ENCODE peak calls at places on chromosomes 7 and 10, in seven cellular contexts. One of them, this sample, is unnamed.

GRCh38 chr10:100654835-100655759 is 90.3 kb upstream of the PAX2 start:
- DNase-seq in iris pigment epithelial cell: no peak
- DNase-seq in A172: no peak
- DNase-seq in GM03348: no peak
- DNase-seq in stimulated activated CD4-positive, alpha-beta T cell treated with anti-CD3 and anti-CD28 coated beads, Interleukin-4, amount 100 ng/mL, for 1 hour: peak
- DNase-seq in stimulated activated CD8-positive, alpha-beta memory T cell treated with anti-CD3 and anti-CD28 coated beads, Interleukin-2, amount 100 ng/mL, for 1 hour: no peak
- DNase-seq in NCI-H526: no peak
- DNase-seq in this sample: no peak

GRCh38 chr10:79929409-79929904 is 19.4 kb downstream of the SFTPD start:
- DNase-seq in iris pigment epithelial cell: peak
- DNase-seq in A172: peak
- DNase-seq in GM03348: peak
- DNase-seq in stimulated activated CD4-positive, alpha-beta T cell treated with anti-CD3 and anti-CD28 coated beads, Interleukin-4, amount 100 ng/mL, for 1 hour: peak
- DNase-seq in stimulated activated CD8-positive, alpha-beta memory T cell treated with anti-CD3 and anti-CD28 coated beads, Interleukin-2, amount 100 ng/mL, for 1 hour: peak
- DNase-seq in NCI-H526: peak
- DNase-seq in this sample: peak

GRCh38 chr7:127251458-127252379 is 1.0 kb downstream of the GRM8 start:
- DNase-seq in iris pigment epithelial cell: no peak
- DNase-seq in A172: no peak
- DNase-seq in GM03348: peak
- DNase-seq in stimulated activated CD4-positive, alpha-beta T cell treated with anti-CD3 and anti-CD28 coated beads, Interleukin-4, amount 100 ng/mL, for 1 hour: peak
- DNase-seq in stimulated activated CD8-positive, alpha-beta memory T cell treated with anti-CD3 and anti-CD28 coated beads, Interleukin-2, amount 100 ng/mL, for 1 hour: no peak
- DNase-seq in NCI-H526: no peak
- DNase-seq in this sample: no peak

GRCh38 chr10:5413012-5413938 is 918 bp downstream of the NET1 start:
- DNase-seq in iris pigment epithelial cell: peak
- DNase-seq in A172: peak
- DNase-seq in GM03348: peak
- DNase-seq in stimulated activated CD4-positive, alpha-beta T cell treated with anti-CD3 and anti-CD28 coated beads, Interleukin-4, amount 100 ng/mL, for 1 hour: no peak
- DNase-seq in stimulated activated CD8-positive, alpha-beta memory T cell treated with anti-CD3 and anti-CD28 coated beads, Interleukin-2, amount 100 ng/mL, for 1 hour: no peak
- DNase-seq in NCI-H526: no peak
- DNase-seq in this sample: no peak

GRCh38 chr10:73893386-73893785 is 17.5 kb upstream of the PLAU start:
- DNase-seq in iris pigment epithelial cell: no peak
- DNase-seq in A172: peak
- DNase-seq in GM03348: no peak
- DNase-seq in stimulated activated CD4-positive, alpha-beta T cell treated with anti-CD3 and anti-CD28 coated beads, Interleukin-4, amount 100 ng/mL, for 1 hour: no peak
- DNase-seq in stimulated activated CD8-positive, alpha-beta memory T cell treated with anti-CD3 and anti-CD28 coated beads, Interleukin-2, amount 100 ng/mL, for 1 hour: no peak
- DNase-seq in NCI-H526: no peak
- DNase-seq in this sample: no peak

GRCh38 chr7:77698042-77698625 is 1.9 kb downstream of the RSBN1L start:
- DNase-seq in iris pigment epithelial cell: no peak
- DNase-seq in A172: no peak
- DNase-seq in GM03348: no peak
- DNase-seq in stimulated activated CD4-positive, alpha-beta T cell treated with anti-CD3 and anti-CD28 coated beads, Interleukin-4, amount 100 ng/mL, for 1 hour: no peak
- DNase-seq in stimulated activated CD8-positive, alpha-beta memory T cell treated with anti-CD3 and anti-CD28 coated beads, Interleukin-2, amount 100 ng/mL, for 1 hour: no peak
- DNase-seq in NCI-H526: no peak
- DNase-seq in this sample: no peak

GRCh38 chr10:93899109-93899508 is 5.3 kb downstream of the SLC35G1 start:
- DNase-seq in iris pigment epithelial cell: no peak
- DNase-seq in A172: no peak
- DNase-seq in GM03348: no peak
- DNase-seq in stimulated activated CD4-positive, alpha-beta T cell treated with anti-CD3 and anti-CD28 coated beads, Interleukin-4, amount 100 ng/mL, for 1 hour: no peak
- DNase-seq in stimulated activated CD8-positive, alpha-beta memory T cell treated with anti-CD3 and anti-CD28 coated beads, Interleukin-2, amount 100 ng/mL, for 1 hour: no peak
- DNase-seq in NCI-H526: no peak
- DNase-seq in this sample: no peak

GRCh38 chr10:62853710-62854109 is 37.5 kb upstream of the EGR2 start:
- DNase-seq in iris pigment epithelial cell: no peak
- DNase-seq in A172: no peak
- DNase-seq in GM03348: no peak
- DNase-seq in stimulated activated CD4-positive, alpha-beta T cell treated with anti-CD3 and anti-CD28 coated beads, Interleukin-4, amount 100 ng/mL, for 1 hour: no peak
- DNase-seq in stimulated activated CD8-positive, alpha-beta memory T cell treated with anti-CD3 and anti-CD28 coated beads, Interleukin-2, amount 100 ng/mL, for 1 hour: peak
- DNase-seq in NCI-H526: no peak
- DNase-seq in this sample: no peak

This sample was measured in C1 segment of cervical spinal cord.